ENCODE peak calls at places on chromosomes 5 and 9, in five cellular contexts. One of them, this sample, is unnamed.

GRCh38 chr5:172606156-172606785 is 34.8 kb upstream of the NEURL1B start:
- DNase-seq in NAMALWA: no peak
- DNase-seq in SW480: no peak
- DNase-seq in SW 1271: no peak
- DNase-seq in WTC11: no peak
- DNase-seq in this sample: no peak

GRCh38 chr9:89440046-89440445 is 57.9 kb downstream of the SEMA4D start:
- DNase-seq in SW480: no peak
- DNase-seq in WTC11: no peak
- DNase-seq in SW 1271: no peak
- DNase-seq in NAMALWA: no peak
- DNase-seq in this sample: no peak

GRCh38 chr5:38648703-38649291 is 92.4 kb upstream of the LIFR start:
- DNase-seq in NAMALWA: no peak
- DNase-seq in WTC11: no peak
- DNase-seq in SW 1271: no peak
- DNase-seq in SW480: no peak
- DNase-seq in this sample: no peak

GRCh38 chr5:76983468-76983867 is 30.6 kb downstream of the CRHBP start:
- DNase-seq in WTC11: no peak
- DNase-seq in NAMALWA: no peak
- DNase-seq in SW 1271: no peak
- DNase-seq in SW480: no peak
- DNase-seq in this sample: no peak

GRCh38 chr9:36948051-36948450 is 86.0 kb downstream of the PAX5 start:
- DNase-seq in SW 1271: no peak
- DNase-seq in NAMALWA: no peak
- DNase-seq in WTC11: no peak
- DNase-seq in SW480: no peak
- DNase-seq in this sample: no peak

GRCh38 chr5:113017891-113018635 is 41.5 kb downstream of the DCP2 start:
- DNase-seq in WTC11: no peak
- DNase-seq in SW480: no peak
- DNase-seq in SW 1271: no peak
- DNase-seq in NAMALWA: no peak
- DNase-seq in this sample: no peak

GRCh38 chr5:79859588-79859987 is 131.5 kb downstream of the MTX3 start:
- DNase-seq in SW 1271: no peak
- DNase-seq in SW480: no peak
- DNase-seq in WTC11: no peak
- DNase-seq in NAMALWA: no peak
- DNase-seq in this sample: no peak

GRCh38 chr9:78904686-78905085 is 607.8 kb downstream of the PSAT1 start:
- DNase-seq in SW 1271: no peak
- DNase-seq in WTC11: no peak
- DNase-seq in NAMALWA: no peak
- DNase-seq in SW480: no peak
- DNase-seq in this sample: no peak

GRCh38 chr9:38277601-38278200 is 114.8 kb upstream of the ALDH1B1 start:
- DNase-seq in WTC11: no peak
- DNase-seq in NAMALWA: no peak
- DNase-seq in SW480: peak; percentile 50
- DNase-seq in SW 1271: no peak
- DNase-seq in this sample: no peak

This sample was measured in left cardiac atrium.